ENCODE peak calls at places on chromosomes 16 and 17, in nine cellular contexts. C is AG04450, T is GM10248, U is transverse colon, G is left lung, W is psoas muscle, D is heart left ventricle, Q is fibroblast of lung, Z is choroid plexus epithelial cell. O is an unnamed sample.

GRCh38 chr17:7558544-7559306 is at the start of gene TNFSF13:
- DNase-seq in C (no peak), T (no peak), U (peak; percentile 75), G (peak; percentile 63), W (peak; percentile 60), D (no peak), Q (no peak), Z (no peak), O (peak; percentile 80)

GRCh38 chr16:3689731-3690130 is 27.6 kb downstream of the TRAP1 start:
- DNase-seq in C (no peak), T (no peak), U (no peak), G (no peak), W (no peak), D (no peak), Q (no peak), Z (no peak), O (no peak)

GRCh38 chr16:13895516-13895915 is 24.4 kb upstream of the ERCC4 start:
- DNase-seq in C (no peak), T (no peak), U (no peak), G (no peak), W (no peak), D (no peak), Q (no peak), Z (no peak), O (no peak)

GRCh38 chr16:66357523-66357928 is 9.0 kb upstream of the CDH5 start:
- DNase-seq in C (peak; percentile 62), T (peak; percentile 71), U (peak; percentile 41), G (no peak), W (no peak), D (peak; percentile 59), Q (peak; percentile 75), Z (peak; percentile 91), O (peak; percentile 57)

GRCh38 chr17:70298929-70299529 is 129.7 kb downstream of the KCNJ2 start:
- DNase-seq in C (no peak), T (peak; percentile 49), U (no peak), G (no peak), W (no peak), D (no peak), Q (no peak), Z (no peak), O (no peak)

GRCh38 chr16:53773150-53773846 is 69.3 kb downstream of the FTO start:
- DNase-seq in C (peak; percentile 33), T (peak; percentile 29), U (peak; percentile 51), G (no peak), W (no peak), D (peak; percentile 28), Q (peak; percentile 81), Z (peak; percentile 93), O (peak; percentile 68)

GRCh38 chr16:87129771-87130170 is 187.4 kb downstream of the C16orf95 start:
- DNase-seq in C (no peak), T (no peak), U (no peak), G (no peak), W (no peak), D (no peak), Q (peak; percentile 65), Z (peak; percentile 74), O (no peak)

GRCh38 chr17:33712120-33712519 is 419.0 kb upstream of the ASIC2 start:
- DNase-seq in C (no peak), T (no peak), U (no peak), G (no peak), W (no peak), D (no peak), Q (no peak), Z (no peak), O (no peak)

GRCh38 chr16:2009791-2010510 is at the start of gene ZNF598:
- DNase-seq in C (no peak), T (peak; percentile 97), U (peak; percentile 86), G (peak; percentile 84), W (peak; percentile 88), D (peak; percentile 88), Q (peak; percentile 85), Z (peak; percentile 85), O (peak; percentile 79)

GRCh38 chr17:32609085-32609484 is 122.3 kb downstream of the CDK5R1 start:
- DNase-seq in C (no peak), T (peak; percentile 67), U (peak; percentile 46), G (peak; percentile 41), W (peak; percentile 56), D (peak; percentile 44), Q (peak; percentile 32), Z (peak; percentile 19), O (peak; percentile 24)

GRCh38 chr16:82657239-82657638 is 30.5 kb downstream of the CDH13 start:
- DNase-seq in C (no peak), T (no peak), U (no peak), G (no peak), W (no peak), D (no peak), Q (peak; percentile 53), Z (peak; percentile 83), O (no peak)

GRCh38 chr16:82761236-82761635 is 134.5 kb downstream of the CDH13 start:
- DNase-seq in C (peak; percentile 16), T (no peak), U (peak; percentile 27), G (no peak), W (peak; percentile 77), D (peak; percentile 86), Q (peak; percentile 71), Z (peak; percentile 85), O (no peak)

GRCh38 chr17:45228985-45229517 is 7.4 kb downstream of the FMNL1 start:
- DNase-seq in C (peak; percentile 86), T (peak; percentile 86), U (peak; percentile 87), G (peak; percentile 95), W (peak; percentile 90), D (peak; percentile 86), Q (peak; percentile 84), Z (peak; percentile 95), O (peak; percentile 76)

GRCh38 chr16:68235882-68236803 is at the start of gene ESRP2:
- DNase-seq in C (no peak), T (peak; percentile 67), U (peak; percentile 93), G (peak; percentile 84), W (peak; percentile 36), D (no peak), Q (no peak), Z (no peak), O (peak; percentile 91)

GRCh38 chr16:48452991-48453760 is 68.0 kb upstream of the SIAH1 start:
- DNase-seq in C (no peak), T (no peak), U (no peak), G (no peak), W (peak; percentile 46), D (peak; percentile 34), Q (no peak), Z (no peak), O (no peak)

GRCh38 chr17:28644782-28645575 is at the start of gene BLTP2:
- DNase-seq in C (peak; percentile 84), T (peak; percentile 99), U (peak; percentile 97), G (peak; percentile 98), W (peak; percentile 97), D (peak; percentile 97), Q (peak; percentile 93), Z (peak; percentile 96), O (peak; percentile 97)

GRCh38 chr17:28641579-28641978 is 3.4 kb downstream of the BLTP2 start:
- DNase-seq in C (no peak), T (no peak), U (no peak), G (no peak), W (no peak), D (no peak), Q (no peak), Z (no peak), O (no peak)

GRCh38 chr17:28646039-28646754 is 1.2 kb upstream of the BLTP2 start:
- DNase-seq in C (no peak), T (no peak), U (peak; percentile 24), G (no peak), W (no peak), D (no peak), Q (no peak), Z (no peak), O (peak; percentile 52)

GRCh38 chr17:28645576-28645939 is 600 bp upstream of the BLTP2 start:
- DNase-seq in C (no peak), T (no peak), U (peak; percentile 22), G (no peak), W (no peak), D (no peak), Q (no peak), Z (no peak), O (peak; percentile 27)

DNA sequence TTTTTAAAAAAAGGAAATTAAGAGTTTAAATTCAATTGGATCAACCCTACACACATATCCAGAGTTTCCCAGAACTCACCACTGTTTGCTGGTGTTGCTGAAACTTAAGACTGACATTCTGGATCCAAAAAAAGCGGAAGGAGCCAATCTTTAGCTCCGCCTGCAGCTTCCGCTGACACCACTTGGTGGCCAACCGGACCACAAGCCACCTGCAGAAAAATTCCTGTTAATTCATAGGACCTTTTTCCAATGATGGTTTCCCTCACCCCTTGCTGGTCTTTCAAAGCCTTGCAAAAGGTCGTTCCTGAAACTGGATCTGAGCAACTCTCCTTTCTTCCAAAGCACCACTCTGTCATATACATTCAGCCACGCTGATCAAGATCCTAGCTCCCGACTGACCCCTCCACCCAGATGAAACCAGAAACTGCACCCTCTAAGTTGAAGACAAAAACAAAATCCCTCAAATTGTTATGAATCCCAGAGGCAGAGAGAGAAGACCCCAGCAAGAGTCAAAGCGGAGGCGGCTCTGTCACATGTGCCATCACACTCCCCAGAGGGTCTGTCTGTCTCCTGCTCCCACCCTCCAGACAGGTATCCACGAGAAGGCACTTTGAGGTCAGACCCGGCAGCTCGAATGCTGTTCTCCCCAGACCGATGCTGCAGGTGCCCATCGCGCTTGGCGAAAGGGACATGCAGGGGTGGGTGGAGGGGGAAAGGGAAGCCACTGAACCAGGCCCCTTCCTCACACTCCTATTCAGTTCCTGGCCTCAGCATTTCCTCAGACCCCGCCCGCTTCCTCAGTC is 778 bp downstream of the BLTP2 start:
- DNase-seq in C (no peak), T (peak; percentile 57), U (peak; percentile 59), G (peak; percentile 67), W (peak; percentile 42), D (no peak), Q (peak; percentile 55), Z (peak; percentile 72), O (peak; percentile 60)
- TF ChIP-seq CTCF in C (peak; percentile 57), T (peak; percentile 22), U (peak; percentile 73), G (peak; percentile 15), W (peak; percentile 54), D (peak; percentile 17), Q (peak; percentile 56), Z (peak; percentile 64), O (peak; percentile 63)

DNA sequence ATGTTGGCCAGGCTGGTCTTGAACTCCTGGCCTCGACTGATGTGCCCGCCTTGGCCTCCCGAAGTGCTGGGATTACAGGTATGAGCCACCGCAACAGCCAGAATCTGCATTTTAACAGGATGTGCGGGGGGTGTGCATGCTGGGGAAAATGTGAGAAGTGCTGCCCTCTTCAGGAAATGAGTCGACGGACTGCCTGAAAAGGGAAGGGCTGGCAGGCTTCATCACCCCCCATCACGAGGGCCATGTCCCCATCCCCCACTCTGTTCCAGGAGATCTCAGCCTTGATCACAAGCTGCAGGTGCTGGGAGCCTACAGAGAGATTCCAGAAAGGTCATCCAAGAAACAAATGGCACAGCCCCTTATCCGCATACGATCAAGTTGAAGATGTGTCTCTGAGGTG is 195.3 kb upstream of the RPL38 start:
- DNase-seq in C (no peak), T (no peak), U (peak; percentile 11), G (no peak), W (no peak), D (no peak), Q (no peak), Z (peak; percentile 2), O (no peak)
- TF ChIP-seq CTCF in C (no peak), T (peak; percentile 33), U (no peak), G (no peak), W (no peak), D (no peak), Q (peak; percentile 16), Z (peak; percentile 13), O (no peak)

GRCh38 chr16:19014456-19014855 is 30.7 kb downstream of the TMC7 start:
- DNase-seq in C (no peak), T (no peak), U (peak; percentile 33), G (no peak), W (no peak), D (peak; percentile 24), Q (no peak), Z (no peak), O (no peak)
- TF ChIP-seq CTCF in C (no peak), T (no peak), U (no peak), G (no peak), W (no peak), D (no peak), Q (no peak), Z (no peak), O (no peak)

GRCh38 chr17:28279411-28279810 is 39.6 kb upstream of the TMEM97 start:
- DNase-seq in C (no peak), T (no peak), U (no peak), G (no peak), W (no peak), D (no peak), Q (peak; percentile 82), Z (peak; percentile 57), O (no peak)
- TF ChIP-seq CTCF in C (no peak), T (no peak), U (no peak), G (no peak), W (no peak), D (no peak), Q (no peak), Z (no peak), O (no peak)

O was measured in colonic mucosa.